ENCODE peak calls at places on chromosomes 4 and X, in six cellular contexts. One of them, this sample, is unnamed.

GRCh38 chr4:37990731-37991130 is 30.5 kb downstream of the PTTG2 start:
- DNase-seq in H7: no peak
- DNase-seq in SW480: no peak
- DNase-seq in GM13977: no peak
- DNase-seq in spleen: no peak
- DNase-seq in Daoy: no peak
- DNase-seq in this sample: no peak

GRCh38 chr4:89539374-89539773 is 231.8 kb upstream of the GPRIN3 start:
- DNase-seq in GM13977: no peak
- DNase-seq in spleen: no peak
- DNase-seq in H7: no peak
- DNase-seq in Daoy: peak
- DNase-seq in SW480: no peak
- DNase-seq in this sample: no peak

GRCh38 chr4:77481856-77482255 is 123.8 kb upstream of the CXCL13 start:
- DNase-seq in spleen: no peak
- DNase-seq in H7: no peak
- DNase-seq in Daoy: no peak
- DNase-seq in GM13977: no peak
- DNase-seq in SW480: no peak
- DNase-seq in this sample: no peak

GRCh38 chrX:148774276-148774675 is 273.9 kb downstream of the AFF2 start:
- DNase-seq in Daoy: no peak
- DNase-seq in SW480: no peak
- DNase-seq in spleen: no peak
- DNase-seq in GM13977: no peak
- DNase-seq in H7: no peak
- DNase-seq in this sample: no peak

GRCh38 chr4:7295917-7296660 is 103.8 kb downstream of the SORCS2 start:
- DNase-seq in spleen: no peak
- DNase-seq in GM13977: peak
- DNase-seq in SW480: peak
- DNase-seq in Daoy: peak
- DNase-seq in H7: peak
- DNase-seq in this sample: peak

GRCh38 chr4:112944006-112944405 is 105.4 kb upstream of the ANK2 start:
- DNase-seq in H7: no peak
- DNase-seq in Daoy: no peak
- DNase-seq in GM13977: no peak
- DNase-seq in SW480: no peak
- DNase-seq in spleen: no peak
- DNase-seq in this sample: no peak

GRCh38 chr4:54959656-54960055 is 165.7 kb downstream of the KDR start:
- DNase-seq in spleen: no peak
- DNase-seq in Daoy: no peak
- DNase-seq in SW480: no peak
- DNase-seq in GM13977: no peak
- DNase-seq in H7: no peak
- DNase-seq in this sample: no peak

GRCh38 chr4:122777846-122778501 is 45.5 kb downstream of the BBS12 start:
- DNase-seq in SW480: no peak
- DNase-seq in GM13977: no peak
- DNase-seq in spleen: no peak
- DNase-seq in H7: no peak
- DNase-seq in Daoy: no peak
- DNase-seq in this sample: no peak

GRCh38 chrX:40663880-40664630 is 16.7 kb upstream of the CXorf38 start:
- DNase-seq in H7: peak
- DNase-seq in GM13977: no peak
- DNase-seq in SW480: no peak
- DNase-seq in spleen: no peak
- DNase-seq in Daoy: no peak
- DNase-seq in this sample: peak

GRCh38 chr4:25900310-25900709 is 13.7 kb upstream of the SMIM20 start:
- DNase-seq in spleen: no peak
- DNase-seq in GM13977: no peak
- DNase-seq in SW480: no peak
- DNase-seq in Daoy: no peak
- DNase-seq in H7: no peak
- DNase-seq in this sample: no peak

This sample was measured in GM23338.